ENCODE peak calls at places on chromosomes 13 and 19, in five cellular contexts. V is astrocyte of the cerebellum, R is GM03348, L is Calu3, X is NCI-H345. N is an unnamed sample.

GRCh38 chr13:26538363-26539317 is 18.8 kb upstream of the WASF3 start:
- DNase-seq in V (no peak), R (no peak), L (no peak), X (peak), N (peak)

GRCh38 chr13:109610517-109610916 is 175.9 kb downstream of the IRS2 start:
- DNase-seq in V (no peak), R (no peak), L (peak), X (no peak), N (no peak)

GRCh38 chr13:25249001-25249543 is 38.2 kb downstream of the MTMR6 start:
- DNase-seq in V (peak), R (peak), L (no peak), X (peak), N (peak)

GRCh38 chr13:36526897-36527296 is 94.6 kb downstream of the CCNA1 start:
- DNase-seq in V (no peak), R (no peak), L (no peak), X (peak), N (no peak)

GRCh38 chr13:110910013-110910890 is 4.6 kb downstream of the ANKRD10 start:
- DNase-seq in V (no peak), R (no peak), L (no peak), X (no peak), N (no peak)

GRCh38 chr13:93290503-93290902 is 63.9 kb downstream of the GPC6 start:
- DNase-seq in V (peak), R (no peak), L (no peak), X (no peak), N (peak)

GRCh38 chr19:49758292-49758691 is 4.8 kb downstream of the TSKS start:
- DNase-seq in V (peak), R (peak), L (no peak), X (no peak), N (no peak)

GRCh38 chr19:55250262-55251036 is 8.4 kb downstream of the PPP6R1 start:
- DNase-seq in V (no peak), R (no peak), L (no peak), X (no peak), N (no peak)

GRCh38 chr19:1474011-1474764 is 4.8 kb downstream of the C19orf25 start:
- DNase-seq in V (no peak), R (no peak), L (no peak), X (no peak), N (no peak)

N was measured in fibroblast of gingiva.